ENCODE peak calls at places on chromosomes 4 and X, in seven cellular contexts. One of them, this sample, is unnamed.

GRCh38 chr4:26294904-26295303 is 25.9 kb upstream of the RBPJ start:
- DNase-seq in cardiac fibroblast: no peak
- DNase-seq in HepG2: no peak
- DNase-seq in right atrium auricular region: no peak
- DNase-seq in omental fat pad: no peak
- DNase-seq in astrocyte of the spinal cord: no peak
- DNase-seq in HFFc6: no peak
- DNase-seq in this sample: no peak

GRCh38 chrX:69284491-69284890 is 119.2 kb upstream of the PJA1 start:
- DNase-seq in cardiac fibroblast: no peak
- DNase-seq in HepG2: no peak
- DNase-seq in right atrium auricular region: no peak
- DNase-seq in omental fat pad: no peak
- DNase-seq in astrocyte of the spinal cord: no peak
- DNase-seq in HFFc6: no peak
- DNase-seq in this sample: no peak

GRCh38 chr4:107718351-107718965 is 1.6 kb downstream of the PAPSS1 start:
- DNase-seq in cardiac fibroblast: no peak
- DNase-seq in HepG2: no peak
- DNase-seq in right atrium auricular region: no peak
- DNase-seq in omental fat pad: no peak
- DNase-seq in astrocyte of the spinal cord: no peak
- DNase-seq in HFFc6: peak
- DNase-seq in this sample: peak

GRCh38 chr4:119692001-119692400 is 63.4 kb upstream of the PDE5A start:
- DNase-seq in cardiac fibroblast: no peak
- DNase-seq in HepG2: no peak
- DNase-seq in right atrium auricular region: no peak
- DNase-seq in omental fat pad: no peak
- DNase-seq in astrocyte of the spinal cord: peak
- DNase-seq in HFFc6: peak
- DNase-seq in this sample: peak

GRCh38 chrX:122272011-122272410 is 912.1 kb upstream of the GRIA3 start:
- DNase-seq in cardiac fibroblast: no peak
- DNase-seq in HepG2: no peak
- DNase-seq in right atrium auricular region: no peak
- DNase-seq in omental fat pad: no peak
- DNase-seq in astrocyte of the spinal cord: no peak
- DNase-seq in HFFc6: no peak
- DNase-seq in this sample: no peak

GRCh38 chrX:8939344-8939743 is 94.6 kb downstream of the FAM9B start:
- DNase-seq in cardiac fibroblast: no peak
- DNase-seq in HepG2: no peak
- DNase-seq in right atrium auricular region: no peak
- DNase-seq in omental fat pad: no peak
- DNase-seq in astrocyte of the spinal cord: no peak
- DNase-seq in HFFc6: no peak
- DNase-seq in this sample: no peak

GRCh38 chr4:82423245-82424054 is 6.8 kb downstream of the HNRNPDL start:
- DNase-seq in cardiac fibroblast: peak
- DNase-seq in HepG2: no peak
- DNase-seq in right atrium auricular region: no peak
- DNase-seq in omental fat pad: no peak
- DNase-seq in astrocyte of the spinal cord: peak
- DNase-seq in HFFc6: peak
- DNase-seq in this sample: peak

GRCh38 chrX:57641338-57641737 is 38.7 kb downstream of the NLRP2B start:
- DNase-seq in cardiac fibroblast: no peak
- DNase-seq in HepG2: no peak
- DNase-seq in right atrium auricular region: no peak
- DNase-seq in omental fat pad: no peak
- DNase-seq in astrocyte of the spinal cord: no peak
- DNase-seq in HFFc6: no peak
- DNase-seq in this sample: peak

GRCh38 chrX:149074429-149074828 is 430.7 kb downstream of the IDS start:
- DNase-seq in cardiac fibroblast: peak
- DNase-seq in HepG2: no peak
- DNase-seq in right atrium auricular region: peak
- DNase-seq in omental fat pad: no peak
- DNase-seq in astrocyte of the spinal cord: peak
- DNase-seq in HFFc6: no peak
- DNase-seq in this sample: peak

GRCh38 chr4:11106769-11107168 is 321.9 kb downstream of the HS3ST1 start:
- DNase-seq in cardiac fibroblast: peak
- DNase-seq in HepG2: no peak
- DNase-seq in right atrium auricular region: no peak
- DNase-seq in omental fat pad: no peak
- DNase-seq in astrocyte of the spinal cord: no peak
- DNase-seq in HFFc6: no peak
- DNase-seq in this sample: peak

GRCh38 chr4:6331018-6331417 is 61.4 kb downstream of the WFS1 start:
- DNase-seq in cardiac fibroblast: peak
- DNase-seq in HepG2: peak
- DNase-seq in right atrium auricular region: no peak
- DNase-seq in omental fat pad: no peak
- DNase-seq in astrocyte of the spinal cord: no peak
- DNase-seq in HFFc6: peak
- DNase-seq in this sample: peak

GRCh38 chr4:25160714-25161598 is 707 bp upstream of the SEPSECS start:
- DNase-seq in cardiac fibroblast: no peak
- DNase-seq in HepG2: peak
- DNase-seq in right atrium auricular region: no peak
- DNase-seq in omental fat pad: no peak
- DNase-seq in astrocyte of the spinal cord: peak
- DNase-seq in HFFc6: peak
- DNase-seq in this sample: peak

GRCh38 chrX:69028006-69028760 is 137.1 kb downstream of the PJA1 start:
- DNase-seq in cardiac fibroblast: no peak
- DNase-seq in HepG2: no peak
- DNase-seq in right atrium auricular region: no peak
- DNase-seq in omental fat pad: peak
- DNase-seq in astrocyte of the spinal cord: no peak
- DNase-seq in HFFc6: no peak
- DNase-seq in this sample: no peak

GRCh38 chr4:79241846-79242245 is 84.0 kb downstream of the NAA11 start:
- DNase-seq in cardiac fibroblast: peak
- DNase-seq in HepG2: no peak
- DNase-seq in right atrium auricular region: no peak
- DNase-seq in omental fat pad: no peak
- DNase-seq in astrocyte of the spinal cord: peak
- DNase-seq in HFFc6: peak
- DNase-seq in this sample: peak

GRCh38 chr4:76867880-76868655 is 29.9 kb downstream of the SOWAHB start:
- DNase-seq in cardiac fibroblast: no peak
- DNase-seq in HepG2: no peak
- DNase-seq in right atrium auricular region: no peak
- DNase-seq in omental fat pad: no peak
- DNase-seq in astrocyte of the spinal cord: no peak
- DNase-seq in HFFc6: no peak
- DNase-seq in this sample: peak

GRCh38 chrX:37409278-37409677 is 60.1 kb downstream of the PRRG1 start:
- DNase-seq in cardiac fibroblast: no peak
- DNase-seq in HepG2: peak
- DNase-seq in right atrium auricular region: no peak
- DNase-seq in omental fat pad: no peak
- DNase-seq in astrocyte of the spinal cord: no peak
- DNase-seq in HFFc6: no peak
- DNase-seq in this sample: no peak

GRCh38 chr4:5224340-5224739 is 173.1 kb downstream of the STK32B start:
- DNase-seq in cardiac fibroblast: no peak
- DNase-seq in HepG2: no peak
- DNase-seq in right atrium auricular region: no peak
- DNase-seq in omental fat pad: no peak
- DNase-seq in astrocyte of the spinal cord: no peak
- DNase-seq in HFFc6: no peak
- DNase-seq in this sample: no peak

GRCh38 chrX:97039363-97040029 is 155.8 kb downstream of the RPA4 start:
- DNase-seq in cardiac fibroblast: peak
- DNase-seq in HepG2: no peak
- DNase-seq in right atrium auricular region: no peak
- DNase-seq in omental fat pad: no peak
- DNase-seq in astrocyte of the spinal cord: peak
- DNase-seq in HFFc6: no peak
- DNase-seq in this sample: peak

GRCh38 chr4:185992585-185992984 is 76.4 kb upstream of the TLR3 start:
- DNase-seq in cardiac fibroblast: no peak
- DNase-seq in HepG2: no peak
- DNase-seq in right atrium auricular region: no peak
- DNase-seq in omental fat pad: no peak
- DNase-seq in astrocyte of the spinal cord: no peak
- DNase-seq in HFFc6: no peak
- DNase-seq in this sample: no peak

GRCh38 chr4:17619416-17620105 is 5.1 kb downstream of the MED28 start:
- DNase-seq in cardiac fibroblast: no peak
- DNase-seq in HepG2: no peak
- DNase-seq in right atrium auricular region: no peak
- DNase-seq in omental fat pad: no peak
- DNase-seq in astrocyte of the spinal cord: peak
- DNase-seq in HFFc6: peak
- DNase-seq in this sample: peak

GRCh38 chrX:102654696-102655095 is 3.4 kb downstream of the GPRASP1 start:
- DNase-seq in cardiac fibroblast: no peak
- DNase-seq in HepG2: no peak
- DNase-seq in right atrium auricular region: no peak
- DNase-seq in omental fat pad: no peak
- DNase-seq in astrocyte of the spinal cord: no peak
- DNase-seq in HFFc6: no peak
- DNase-seq in this sample: no peak

GRCh38 chrX:102658551-102658950 is 7.3 kb downstream of the GPRASP1 start:
- DNase-seq in cardiac fibroblast: peak
- DNase-seq in HepG2: peak
- DNase-seq in right atrium auricular region: no peak
- DNase-seq in omental fat pad: no peak
- DNase-seq in astrocyte of the spinal cord: no peak
- DNase-seq in HFFc6: no peak
- DNase-seq in this sample: no peak

DNA sequence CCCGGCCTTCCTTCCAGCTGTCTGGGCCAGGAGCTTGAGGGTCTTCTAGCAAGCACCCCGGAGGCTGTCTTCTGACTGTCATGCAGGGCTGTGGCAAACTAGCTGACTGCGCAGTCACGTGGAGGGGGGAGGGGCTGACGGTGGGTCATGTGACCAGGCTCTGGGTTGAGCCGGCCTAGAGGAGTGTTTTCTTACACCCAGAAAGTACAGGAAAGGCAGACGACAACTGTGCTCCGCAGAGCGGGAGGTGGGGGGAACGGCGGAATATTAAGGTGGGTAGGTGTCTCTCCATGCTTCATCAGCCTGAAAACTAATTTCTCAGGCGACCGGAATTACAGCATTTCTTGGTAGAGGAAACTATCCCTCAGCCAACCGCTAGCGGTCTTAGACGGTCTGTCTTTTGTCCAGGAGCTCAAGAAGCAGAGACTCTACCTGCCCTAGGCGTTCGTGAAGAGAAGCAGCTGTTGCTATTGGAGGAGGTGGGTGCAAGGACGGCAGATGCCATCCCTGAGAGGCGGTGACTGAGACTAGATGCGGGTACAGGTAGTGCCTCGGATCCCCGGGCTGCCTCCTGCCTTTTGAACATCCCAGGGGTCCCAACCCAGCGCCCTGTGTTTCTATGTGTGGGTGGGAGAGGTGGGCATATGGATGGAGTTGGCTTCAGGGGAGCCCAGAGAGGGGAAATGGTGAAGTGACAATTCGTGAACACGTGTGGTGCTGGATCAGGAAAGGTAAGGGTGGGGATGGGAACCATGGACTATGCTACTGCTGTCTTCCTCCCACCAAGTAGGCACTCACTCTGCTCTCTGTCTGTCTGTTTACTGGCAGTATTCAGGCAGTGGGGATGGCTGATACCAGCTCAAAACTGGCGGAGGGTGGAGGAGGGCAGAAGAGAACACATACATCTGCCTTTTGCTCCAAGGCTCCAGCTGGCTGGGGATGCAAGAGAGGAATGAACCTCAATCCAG is 8.8 kb downstream of the GPRASP1 start:
- DNase-seq in cardiac fibroblast: peak
- DNase-seq in HepG2: peak
- DNase-seq in right atrium auricular region: peak
- DNase-seq in omental fat pad: peak
- DNase-seq in astrocyte of the spinal cord: peak
- DNase-seq in HFFc6: peak
- DNase-seq in this sample: peak
- TF ChIP-seq CTCF in cardiac fibroblast: peak
- TF ChIP-seq CTCF in HepG2: no peak
- TF ChIP-seq CTCF in right atrium auricular region: no peak
- TF ChIP-seq CTCF in omental fat pad: no peak
- TF ChIP-seq CTCF in astrocyte of the spinal cord: no peak
- TF ChIP-seq CTCF in HFFc6: peak
- TF ChIP-seq CTCF in this sample: peak

DNA sequence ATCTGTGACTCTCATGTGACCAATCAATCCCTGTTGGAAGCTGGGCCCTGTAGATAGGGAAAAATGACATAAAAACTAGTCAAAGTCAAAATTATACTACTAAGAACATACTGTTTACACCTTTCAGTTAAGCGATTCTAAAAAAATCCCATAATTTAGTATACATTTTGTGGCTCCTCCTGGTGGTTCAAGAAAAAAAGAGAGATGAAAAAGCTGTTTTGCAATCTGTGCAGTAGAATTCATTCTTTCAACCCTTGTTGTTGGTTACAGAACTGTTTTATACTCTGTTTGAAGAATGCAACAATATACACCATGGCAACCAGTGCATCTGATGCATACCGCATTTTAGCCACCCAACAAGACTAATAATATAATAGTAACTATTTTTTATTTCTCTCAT is 66.8 kb upstream of the ANK2 start:
- DNase-seq in cardiac fibroblast: peak
- DNase-seq in HepG2: no peak
- DNase-seq in right atrium auricular region: no peak
- DNase-seq in omental fat pad: no peak
- DNase-seq in astrocyte of the spinal cord: no peak
- DNase-seq in HFFc6: peak
- DNase-seq in this sample: no peak
- TF ChIP-seq CTCF in cardiac fibroblast: peak
- TF ChIP-seq CTCF in HepG2: no peak
- TF ChIP-seq CTCF in right atrium auricular region: peak
- TF ChIP-seq CTCF in omental fat pad: no peak
- TF ChIP-seq CTCF in astrocyte of the spinal cord: no peak
- TF ChIP-seq CTCF in HFFc6: peak
- TF ChIP-seq CTCF in this sample: no peak

DNA sequence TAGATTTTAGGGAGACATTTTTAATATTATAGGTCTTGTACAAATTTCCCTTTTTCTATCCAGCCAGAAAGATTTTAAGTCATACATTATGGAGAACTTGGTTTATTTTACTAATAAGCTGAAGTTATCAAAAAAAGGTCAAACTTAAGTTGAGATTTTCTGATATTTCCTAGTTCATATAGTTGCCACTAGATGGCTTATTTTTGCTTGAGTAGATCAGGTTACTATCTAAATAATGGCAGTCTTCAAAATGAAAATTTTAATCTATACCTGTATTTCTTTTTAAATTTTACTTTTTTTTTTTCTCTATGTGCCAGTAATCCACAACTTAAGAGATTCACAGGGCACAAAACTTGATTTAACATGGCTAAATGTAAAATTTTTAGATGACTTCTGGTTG is 52.3 kb downstream of the USP9X start:
- DNase-seq in cardiac fibroblast: no peak
- DNase-seq in HepG2: no peak
- DNase-seq in right atrium auricular region: no peak
- DNase-seq in omental fat pad: no peak
- DNase-seq in astrocyte of the spinal cord: no peak
- DNase-seq in HFFc6: no peak
- DNase-seq in this sample: no peak
- TF ChIP-seq CTCF in cardiac fibroblast: peak
- TF ChIP-seq CTCF in HepG2: no peak
- TF ChIP-seq CTCF in right atrium auricular region: peak
- TF ChIP-seq CTCF in omental fat pad: no peak
- TF ChIP-seq CTCF in astrocyte of the spinal cord: peak
- TF ChIP-seq CTCF in HFFc6: peak
- TF ChIP-seq CTCF in this sample: no peak

GRCh38 chrX:16836371-16836770 is 33.8 kb downstream of the RBBP7 start:
- DNase-seq in cardiac fibroblast: peak
- DNase-seq in HepG2: peak
- DNase-seq in right atrium auricular region: no peak
- DNase-seq in omental fat pad: no peak
- DNase-seq in astrocyte of the spinal cord: no peak
- DNase-seq in HFFc6: no peak
- DNase-seq in this sample: peak
- TF ChIP-seq CTCF in cardiac fibroblast: peak
- TF ChIP-seq CTCF in HepG2: peak
- TF ChIP-seq CTCF in right atrium auricular region: peak
- TF ChIP-seq CTCF in omental fat pad: no peak
- TF ChIP-seq CTCF in astrocyte of the spinal cord: peak
- TF ChIP-seq CTCF in HFFc6: peak
- TF ChIP-seq CTCF in this sample: peak